ENCODE peak calls at places on chromosomes 6 and 20, in seven cellular contexts. M is mesendoderm, O is IMR-90, N is H1, Z is H9, X is neuronal stem cell, L is trophoblast cell. W is an unnamed sample.

GRCh38 chr6:41963371-41963770 is 21.8 kb upstream of the CCND3 start:
- DNase-seq in O (no peak), X (no peak), L (no peak), Z (no peak), N (no peak), M (no peak), W (no peak)

GRCh38 chr6:41226752-41227151 is 1.4 kb upstream of the TREML4 start:
- DNase-seq in Z (no peak), X (no peak), O (no peak), N (no peak), L (peak), M (no peak), W (no peak)

GRCh38 chr20:46060975-46061374 is 28.8 kb downstream of the NCOA5 start:
- DNase-seq in O (no peak), L (no peak), N (no peak), X (no peak), Z (no peak), M (no peak), W (no peak)

GRCh38 chr20:16245879-16246278 is 327.4 kb downstream of the KIF16B start:
- DNase-seq in M (no peak), N (no peak), X (no peak), O (no peak), Z (no peak), L (peak), W (no peak)

GRCh38 chr6:143227675-143228074 is 167.0 kb downstream of the AIG1 start:
- DNase-seq in L (no peak), N (no peak), X (no peak), M (peak), O (no peak), Z (no peak), W (no peak)

GRCh38 chr20:49028684-49029083 is 17.4 kb upstream of the CSE1L start:
- DNase-seq in O (peak), L (peak), X (no peak), N (no peak), M (peak), Z (no peak), W (peak)

GRCh38 chr6:113856571-113857564 is at the start of gene MARCKS:
- DNase-seq in M (peak), N (no peak), L (peak), O (peak), X (peak), Z (peak), W (peak)

GRCh38 chr6:112827793-112828192 is 480.7 kb downstream of the RFPL4B start:
- DNase-seq in N (no peak), X (no peak), O (no peak), Z (no peak), L (no peak), M (no peak), W (no peak)

GRCh38 chr6:158283304-158284005 is 28.8 kb upstream of the TULP4 start:
- DNase-seq in Z (peak), X (peak), L (no peak), N (peak), M (peak), O (peak), W (peak)

GRCh38 chr6:158752613-158753012 is 66.6 kb downstream of the EZR start:
- DNase-seq in L (no peak), O (no peak), X (no peak), Z (no peak), M (no peak), N (no peak), W (no peak)

GRCh38 chr20:60428651-60429050 is 470.4 kb downstream of the CDH26 start:
- DNase-seq in L (no peak), Z (no peak), X (no peak), O (no peak), N (no peak), M (no peak), W (no peak)

GRCh38 chr6:111971181-111971829 is 82.6 kb upstream of the CCN6 start:
- DNase-seq in Z (no peak), O (no peak), N (no peak), X (no peak), L (no peak), M (no peak), W (peak)

GRCh38 chr6:11921017-11921438 is 91.1 kb upstream of the HIVEP1 start:
- DNase-seq in M (peak), Z (peak), X (no peak), L (peak), N (no peak), O (peak), W (peak)

GRCh38 chr6:101633081-101633480 is 239.6 kb downstream of the GRIK2 start:
- DNase-seq in O (no peak), M (no peak), Z (no peak), X (no peak), N (no peak), L (no peak), W (no peak)
- H3K4ac ChIP-seq in O (no peak), M (no peak), Z (no peak), X (no peak), N (no peak), L (no peak), W (no peak)

DNA sequence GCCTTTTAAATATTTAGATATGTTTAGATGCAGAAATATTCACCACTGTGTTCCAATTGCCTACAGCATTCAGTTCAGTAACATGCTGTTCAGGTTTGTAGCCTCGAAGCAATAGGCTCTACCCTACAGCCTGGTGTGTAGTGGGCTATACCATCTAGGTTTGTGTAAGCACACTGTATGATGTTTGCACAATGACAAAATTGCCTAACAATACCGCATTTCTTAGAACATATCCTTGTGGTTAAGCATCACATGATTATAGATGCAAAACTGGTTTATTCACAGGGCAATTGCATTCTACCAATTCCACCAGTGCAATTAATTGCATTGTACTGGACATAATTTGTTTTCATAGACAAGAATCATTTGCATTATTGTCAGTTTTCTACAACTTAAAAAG is 7.9 kb upstream of the SLC22A16 start:
- DNase-seq in M (no peak), L (peak), N (no peak), X (no peak), O (no peak), Z (no peak), W (peak)
- H3K4ac ChIP-seq in M (no peak), L (no peak), N (no peak), X (no peak), O (no peak), Z (no peak), W (no peak)

GRCh38 chr6:34598725-34599124 is 42.6 kb upstream of the SPDEF start:
- DNase-seq in L (no peak), N (no peak), O (peak), M (no peak), X (no peak), Z (no peak), W (no peak)
- H3K4ac ChIP-seq in L (no peak), N (no peak), O (no peak), M (no peak), X (no peak), Z (no peak), W (no peak)

GRCh38 chr6:17421406-17421805 is 28.0 kb downstream of the CAP2 start:
- DNase-seq in L (no peak), X (no peak), Z (no peak), M (peak), O (no peak), N (no peak), W (no peak)

GRCh38 chr6:17419189-17419575 is 25.8 kb downstream of the CAP2 start:
- DNase-seq in N (no peak), O (no peak), X (no peak), Z (no peak), M (peak), L (no peak), W (peak)

GRCh38 chr6:17423018-17423417 is 29.6 kb downstream of the CAP2 start:
- DNase-seq in N (no peak), X (no peak), M (peak), Z (no peak), L (no peak), O (no peak), W (no peak)

GRCh38 chr6:17417817-17418216 is 24.4 kb downstream of the CAP2 start:
- DNase-seq in L (peak), Z (peak), O (peak), M (peak), N (peak), X (peak), W (peak)

GRCh38 chr6:17418281-17419188 is 25.1 kb downstream of the CAP2 start:
- DNase-seq in X (no peak), N (no peak), O (peak), L (peak), Z (peak), M (peak), W (peak)
- H3K4ac ChIP-seq in X (no peak), N (no peak), O (peak), L (no peak), Z (no peak), M (peak), W (peak)

DNA sequence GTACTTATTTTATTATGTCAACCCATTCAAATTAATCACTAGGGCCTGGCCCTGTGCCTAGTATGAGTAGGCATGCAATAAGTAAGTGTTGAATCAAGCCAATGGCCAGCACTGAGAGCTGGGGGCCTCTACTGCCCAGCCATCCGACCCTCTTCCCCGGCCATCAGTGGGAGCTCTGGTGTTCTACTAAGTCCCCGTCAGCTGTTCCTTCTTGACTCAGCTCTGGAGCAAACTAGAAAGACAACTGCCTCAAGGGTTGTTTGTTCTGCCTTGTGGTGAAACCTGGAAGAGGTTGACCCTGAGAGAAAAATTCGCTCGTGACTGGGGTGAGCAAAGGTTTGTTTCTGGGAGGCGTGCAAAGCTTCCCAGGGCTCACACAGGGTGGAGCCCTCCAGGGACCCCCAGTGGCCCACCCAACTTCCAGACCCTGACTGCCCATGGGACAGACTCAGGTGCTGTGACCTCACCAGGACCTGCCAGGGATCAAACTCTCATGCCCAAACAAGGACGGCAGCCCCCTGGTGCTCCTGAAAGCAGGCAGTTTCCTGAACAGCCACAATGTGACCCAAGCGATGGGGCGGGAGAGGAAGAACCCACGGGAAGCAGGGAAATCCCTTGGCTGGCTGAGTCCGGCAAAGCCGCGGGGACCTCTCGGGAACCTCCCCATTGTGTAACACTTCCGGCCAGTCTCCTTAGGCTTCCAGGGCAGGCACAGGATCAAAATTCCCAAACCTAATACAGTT is 50.4 kb downstream of the BANF2 start:
- DNase-seq in X (no peak), L (peak), O (peak), N (no peak), Z (no peak), M (no peak), W (no peak)
- H3K4ac ChIP-seq in X (no peak), L (no peak), O (no peak), N (no peak), Z (no peak), M (no peak), W (no peak)

W was measured in mesenchymal stem cell.